ENCODE peak calls at places on chromosome 2, in five cellular contexts. X is esophagus squamous epithelium, E is AG04449, Z is HFF-Myc, U is stomach. C is an unnamed sample.

GRCh38 chr2:196314780-196315179 is 143.4 kb upstream of the STK17B start:
- DNase-seq in U (no peak), Z (no peak), E (no peak), X (no peak), C (no peak)

GRCh38 chr2:15579641-15580040 is 12.0 kb upstream of the DDX1 start:
- DNase-seq in X (no peak), Z (no peak), U (no peak), E (no peak), C (no peak)

GRCh38 chr2:46887028-46887885 is 28.3 kb downstream of the MCFD2 start:
- DNase-seq in E (no peak), Z (no peak), U (no peak), X (no peak), C (no peak)

GRCh38 chr2:209771474-209772292 is at the start of gene UNC80:
- DNase-seq in X (no peak), U (peak; percentile 62), Z (no peak), E (no peak), C (no peak)

GRCh38 chr2:181354626-181355025 is 102.6 kb upstream of the ITGA4 start:
- DNase-seq in E (peak; percentile 49), U (no peak), X (no peak), Z (no peak), C (peak; percentile 51)

GRCh38 chr2:30666307-30666874 is 140.9 kb downstream of the CAPN13 start:
- DNase-seq in U (no peak), Z (peak; percentile 95), E (peak; percentile 93), X (no peak), C (peak; percentile 94)

GRCh38 chr2:184305105-184305504 is 293.2 kb upstream of the ZNF804A start:
- DNase-seq in X (no peak), U (no peak), E (no peak), Z (no peak), C (no peak)

GRCh38 chr2:18496516-18496915 is 63.9 kb downstream of the RDH14 start:
- DNase-seq in E (no peak), U (no peak), Z (no peak), X (no peak), C (no peak)

GRCh38 chr2:235618039-235618438 is 124.2 kb downstream of the AGAP1 start:
- DNase-seq in E (peak; percentile 44), U (no peak), Z (no peak), X (no peak), C (no peak)

GRCh38 chr2:221529943-221530652 is 42.0 kb downstream of the EPHA4 start:
- DNase-seq in X (no peak), U (no peak), E (peak; percentile 33), Z (peak; percentile 78), C (peak; percentile 70)

GRCh38 chr2:152465541-152465940 is 130.6 kb downstream of the FMNL2 start:
- DNase-seq in E (no peak), X (no peak), Z (no peak), U (no peak), C (no peak)

GRCh38 chr2:110114007-110114591 is 1.5 kb downstream of the MALL start:
- DNase-seq in E (no peak), X (no peak), U (no peak), Z (no peak), C (no peak)

GRCh38 chr2:54641988-54642387 is 81.5 kb upstream of the EML6 start:
- DNase-seq in Z (no peak), E (no peak), U (peak; percentile 61), X (no peak), C (no peak)

GRCh38 chr2:80328033-80328635 is 23.6 kb upstream of the LRRTM1 start:
- DNase-seq in Z (no peak), X (no peak), U (no peak), E (no peak), C (no peak)

DNA sequence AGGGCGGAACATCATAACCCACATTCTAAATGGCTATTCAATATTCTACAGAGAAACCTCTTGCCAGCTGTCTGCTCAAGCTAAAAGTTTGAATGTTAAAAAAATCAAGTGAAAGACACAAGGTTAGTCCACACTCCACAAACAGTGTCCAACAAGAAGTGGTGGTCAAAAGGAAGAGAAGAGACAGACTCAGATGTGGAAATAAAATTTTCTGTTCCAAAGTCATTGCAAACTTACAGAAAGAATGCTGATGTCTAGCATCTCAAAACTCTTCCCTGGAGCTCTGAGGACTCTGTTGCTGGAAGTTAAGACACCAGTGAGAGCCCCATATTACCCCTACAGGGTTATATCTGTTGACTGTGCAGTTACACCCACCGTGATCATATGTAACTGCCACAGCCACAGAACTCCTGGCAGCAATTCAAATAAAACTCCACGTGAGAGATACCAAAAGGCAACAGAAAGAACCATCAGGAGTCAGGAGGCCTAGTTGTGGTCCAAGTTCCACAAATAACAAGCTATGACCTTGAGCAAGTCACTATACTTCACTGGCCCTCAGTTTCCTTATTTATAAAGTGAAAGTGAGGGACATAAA is 60.9 kb downstream of the AAK1 start:
- DNase-seq in U (peak; percentile 40), X (no peak), E (no peak), Z (no peak), C (no peak)
- H3K4me3 ChIP-seq in U (no peak overlapping the region), X (no peak overlapping the region), E (no peak overlapping the region), Z (no peak overlapping the region), C (no peak overlapping the region)

DNA sequence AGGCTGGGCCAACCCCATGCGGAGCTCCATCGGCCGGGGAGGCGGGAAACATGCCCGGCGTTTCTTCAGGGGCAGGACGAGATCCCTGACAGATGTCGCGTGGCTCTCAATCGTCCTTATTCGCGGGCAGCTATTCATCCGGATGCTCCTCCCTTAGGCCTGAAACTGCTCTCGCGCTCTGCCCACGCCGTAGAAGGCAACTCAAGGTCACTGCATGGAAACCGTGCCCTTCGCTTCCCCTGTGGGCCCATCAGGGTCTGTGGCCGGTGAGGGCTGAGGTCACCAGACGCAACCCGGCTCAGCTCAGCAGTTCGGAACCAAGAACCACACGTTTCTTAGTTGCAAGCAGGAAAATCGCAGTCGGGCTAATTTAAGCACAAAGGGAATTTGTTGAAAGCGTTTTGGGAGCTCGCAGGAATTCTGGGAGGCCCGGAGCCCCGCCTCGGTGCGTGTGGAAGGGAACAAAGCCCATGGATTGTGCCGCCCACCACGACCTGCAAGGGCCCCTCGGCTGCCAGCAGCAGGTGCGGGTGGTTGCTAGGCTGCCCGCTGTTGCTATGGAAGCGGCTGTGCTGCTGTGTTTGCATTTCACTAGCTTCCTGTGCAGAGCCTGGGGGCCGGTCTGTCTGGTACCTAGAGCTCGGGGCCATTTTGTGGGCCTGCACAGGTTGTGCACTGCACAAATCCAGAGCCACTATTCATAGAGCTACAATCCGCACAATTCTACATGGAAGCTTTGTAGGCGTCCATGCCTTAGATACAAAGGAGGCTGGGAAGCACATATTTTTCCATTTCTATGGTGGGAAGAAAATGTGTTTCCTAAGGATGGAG is 6.1 kb upstream of the ALLC start:
- DNase-seq in Z (no peak), E (no peak), U (peak; percentile 62), X (no peak), C (no peak)
- H3K4me3 ChIP-seq in Z (no peak overlapping the region), E (no peak overlapping the region), U (peak overlapping the region; percentile 32), X (peak overlapping the region; percentile 22), C (no peak overlapping the region)

GRCh38 chr2:27636766-27637165 is 7.9 kb downstream of the GPN1 start:
- DNase-seq in E (no peak), Z (no peak), U (no peak), X (no peak), C (no peak)
- H3K4me3 ChIP-seq in E (no peak overlapping the region), Z (no peak overlapping the region), U (no peak overlapping the region), X (no peak overlapping the region), C (no peak overlapping the region)

GRCh38 chr2:108377411-108377810 is 343 bp upstream of the SULT1C4 start:
- DNase-seq in X (no peak), Z (no peak), E (no peak), U (no peak), C (peak; percentile 10)

GRCh38 chr2:108383146-108383830 is 5.5 kb downstream of the SULT1C4 start:
- DNase-seq in E (no peak), U (no peak), Z (no peak), X (no peak), C (no peak)

GRCh38 chr2:108382196-108382595 is 4.4 kb downstream of the SULT1C4 start:
- DNase-seq in Z (no peak), U (no peak), E (no peak), X (no peak), C (no peak)

GRCh38 chr2:108376774-108377173 is 980 bp upstream of the SULT1C4 start:
- DNase-seq in E (no peak), X (no peak), U (no peak), Z (no peak), C (no peak)

DNA sequence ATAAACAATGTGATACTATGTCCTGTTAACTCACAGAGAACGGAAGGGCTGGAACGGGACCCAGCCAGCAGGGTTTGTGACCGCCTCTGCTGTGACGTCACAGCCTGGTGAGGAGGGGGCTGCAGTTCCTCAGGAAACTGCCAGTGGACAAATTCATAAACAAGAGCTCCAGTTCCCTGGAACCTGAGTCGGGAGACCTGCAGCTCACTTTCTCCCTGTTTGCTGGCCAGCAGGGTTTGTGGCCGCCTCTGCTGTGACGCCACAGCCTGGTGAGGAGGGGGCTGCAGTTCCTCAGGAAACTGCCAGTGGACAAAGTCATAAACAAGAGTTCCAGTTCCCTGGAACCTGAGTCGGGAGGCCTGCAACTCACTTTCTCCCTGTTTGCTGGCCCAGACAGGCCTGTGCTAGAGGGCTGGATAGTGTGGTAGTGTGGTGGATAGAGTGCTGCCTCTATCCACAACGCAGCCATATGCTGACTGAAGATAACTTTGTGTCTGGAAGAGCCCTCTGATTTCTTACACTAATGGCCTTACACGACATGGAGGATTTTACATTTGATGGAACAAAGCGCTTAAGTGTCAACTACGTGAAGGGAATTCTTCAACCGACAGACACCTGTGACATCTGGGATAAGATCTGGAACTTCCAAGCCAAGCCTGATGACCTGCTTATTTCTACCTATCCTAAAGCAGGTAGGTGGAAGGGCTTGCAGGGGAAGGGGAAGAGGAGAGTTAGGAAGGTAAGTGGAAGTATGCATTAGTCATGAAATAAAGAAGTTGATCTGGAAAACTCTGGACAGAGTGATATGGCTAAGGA is at the start of gene SULT1C4:
- DNase-seq in U (no peak), E (no peak), X (no peak), Z (no peak), C (no peak)
- H3K4me3 ChIP-seq in U (peak within 1 kb of the TSS; percentile 34), E (no peak within 1 kb of the TSS), X (peak within 1 kb of the TSS; percentile 36), Z (no peak within 1 kb of the TSS), C (no peak within 1 kb of the TSS)

GRCh38 chr2:241081643-241082337 is 20.3 kb downstream of the MTERF4 start:
- DNase-seq in U (no peak), E (no peak), Z (no peak), X (no peak), C (no peak)
- H3K4me3 ChIP-seq in U (no peak overlapping the region), E (no peak overlapping the region), Z (no peak overlapping the region), X (no peak overlapping the region), C (no peak overlapping the region)

DNA sequence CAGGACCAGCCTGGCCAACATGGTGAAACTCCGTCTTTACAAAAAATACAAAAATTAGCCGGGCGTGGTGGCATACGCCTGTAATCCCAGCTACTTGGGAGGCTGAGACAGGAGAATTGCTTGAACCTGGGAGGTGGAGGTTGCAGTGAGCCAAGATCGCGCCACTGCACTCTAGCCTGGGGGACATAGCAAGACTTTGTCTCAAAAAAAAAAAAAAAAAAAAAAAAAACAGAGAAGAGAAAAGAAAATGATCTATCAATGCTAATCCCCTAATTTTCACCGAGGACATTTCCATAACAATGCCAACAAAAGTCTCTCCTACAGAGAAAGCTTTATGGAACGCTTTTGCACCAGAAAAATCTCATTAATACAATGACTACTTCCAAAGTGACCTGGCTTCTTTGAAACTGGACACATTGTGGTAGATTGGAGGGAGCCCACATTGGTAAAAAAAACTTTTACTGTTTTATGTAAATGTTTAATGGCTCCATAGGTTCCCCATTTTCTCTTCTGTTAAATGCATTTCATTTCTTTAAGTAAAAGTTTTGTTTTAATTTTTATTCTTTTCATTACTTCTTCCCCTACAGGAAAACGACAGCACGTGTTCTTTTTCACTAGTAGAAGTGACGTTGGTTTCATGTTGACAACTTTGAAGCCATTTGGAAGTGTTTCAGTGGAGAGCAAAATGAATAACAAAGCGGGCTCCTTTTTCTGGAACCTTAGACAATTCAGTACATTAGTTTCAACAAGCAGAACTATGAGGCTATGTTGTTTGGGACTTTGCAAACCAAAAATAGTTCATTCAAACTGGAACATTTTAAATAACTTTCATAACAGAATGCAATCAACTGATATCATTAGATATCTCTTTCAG is 888 bp downstream of the FASTKD2 start:
- DNase-seq in Z (no peak), U (no peak), E (no peak), X (no peak), C (no peak)
- H3K4me3 ChIP-seq in Z (peak overlapping the region; percentile 87), U (peak overlapping the region; percentile 70), E (peak overlapping the region; percentile 85), X (peak overlapping the region; percentile 86), C (peak overlapping the region; percentile 57)